ENCODE peak calls at places on chromosomes 5 and 9, in ten cellular contexts. One of them, this sample, is unnamed.

GRCh38 chr5:168946363-168946762 is 354.6 kb downstream of the SLIT3 start:
- DNase-seq in HL-60: no peak
- DNase-seq in OCI-LY7: no peak
- DNase-seq in upper lobe of right lung: no peak
- DNase-seq in neural crest cell: peak
- DNase-seq in nephron progenitor cell: peak
- DNase-seq in body of pancreas: no peak
- DNase-seq in ovary: no peak
- DNase-seq in H1: peak
- DNase-seq in stomach: no peak
- DNase-seq in this sample: no peak

GRCh38 chr9:121372563-121373400 is 2.7 kb upstream of the STOM start:
- DNase-seq in HL-60: no peak
- DNase-seq in OCI-LY7: no peak
- DNase-seq in upper lobe of right lung: no peak
- DNase-seq in neural crest cell: no peak
- DNase-seq in nephron progenitor cell: no peak
- DNase-seq in body of pancreas: peak
- DNase-seq in ovary: no peak
- DNase-seq in H1: no peak
- DNase-seq in stomach: peak
- DNase-seq in this sample: peak

GRCh38 chr9:105168935-105169334 is 75.5 kb upstream of the SLC44A1 start:
- DNase-seq in HL-60: no peak
- DNase-seq in OCI-LY7: no peak
- DNase-seq in upper lobe of right lung: no peak
- DNase-seq in neural crest cell: no peak
- DNase-seq in nephron progenitor cell: no peak
- DNase-seq in body of pancreas: no peak
- DNase-seq in ovary: no peak
- DNase-seq in H1: no peak
- DNase-seq in stomach: no peak
- DNase-seq in this sample: no peak

GRCh38 chr5:139746691-139747582 is 48.7 kb upstream of the PSD2 start:
- DNase-seq in HL-60: no peak
- DNase-seq in OCI-LY7: peak
- DNase-seq in upper lobe of right lung: no peak
- DNase-seq in neural crest cell: no peak
- DNase-seq in nephron progenitor cell: peak
- DNase-seq in body of pancreas: peak
- DNase-seq in ovary: peak
- DNase-seq in H1: no peak
- DNase-seq in stomach: peak
- DNase-seq in this sample: no peak

GRCh38 chr5:80245986-80246781 is 9.7 kb downstream of the SERINC5 start:
- DNase-seq in HL-60: no peak
- DNase-seq in OCI-LY7: no peak
- DNase-seq in upper lobe of right lung: no peak
- DNase-seq in neural crest cell: no peak
- DNase-seq in nephron progenitor cell: no peak
- DNase-seq in body of pancreas: no peak
- DNase-seq in ovary: no peak
- DNase-seq in H1: no peak
- DNase-seq in stomach: no peak
- DNase-seq in this sample: peak

GRCh38 chr5:81544351-81545001 is 150.5 kb upstream of the ACOT12 start:
- DNase-seq in HL-60: no peak
- DNase-seq in OCI-LY7: no peak
- DNase-seq in upper lobe of right lung: no peak
- DNase-seq in neural crest cell: no peak
- DNase-seq in nephron progenitor cell: no peak
- DNase-seq in body of pancreas: peak
- DNase-seq in ovary: no peak
- DNase-seq in H1: no peak
- DNase-seq in stomach: no peak
- DNase-seq in this sample: no peak

GRCh38 chr9:108618906-108619550 is 236.8 kb downstream of the ACTL7B start:
- DNase-seq in HL-60: no peak
- DNase-seq in OCI-LY7: no peak
- DNase-seq in upper lobe of right lung: no peak
- DNase-seq in neural crest cell: no peak
- DNase-seq in nephron progenitor cell: no peak
- DNase-seq in body of pancreas: no peak
- DNase-seq in ovary: no peak
- DNase-seq in H1: no peak
- DNase-seq in stomach: no peak
- DNase-seq in this sample: no peak

GRCh38 chr5:50292735-50293394 is 148.2 kb downstream of the EMB start:
- DNase-seq in HL-60: no peak
- DNase-seq in OCI-LY7: no peak
- DNase-seq in upper lobe of right lung: peak
- DNase-seq in neural crest cell: no peak
- DNase-seq in nephron progenitor cell: no peak
- DNase-seq in body of pancreas: no peak
- DNase-seq in ovary: no peak
- DNase-seq in H1: no peak
- DNase-seq in stomach: no peak
- DNase-seq in this sample: no peak

DNA sequence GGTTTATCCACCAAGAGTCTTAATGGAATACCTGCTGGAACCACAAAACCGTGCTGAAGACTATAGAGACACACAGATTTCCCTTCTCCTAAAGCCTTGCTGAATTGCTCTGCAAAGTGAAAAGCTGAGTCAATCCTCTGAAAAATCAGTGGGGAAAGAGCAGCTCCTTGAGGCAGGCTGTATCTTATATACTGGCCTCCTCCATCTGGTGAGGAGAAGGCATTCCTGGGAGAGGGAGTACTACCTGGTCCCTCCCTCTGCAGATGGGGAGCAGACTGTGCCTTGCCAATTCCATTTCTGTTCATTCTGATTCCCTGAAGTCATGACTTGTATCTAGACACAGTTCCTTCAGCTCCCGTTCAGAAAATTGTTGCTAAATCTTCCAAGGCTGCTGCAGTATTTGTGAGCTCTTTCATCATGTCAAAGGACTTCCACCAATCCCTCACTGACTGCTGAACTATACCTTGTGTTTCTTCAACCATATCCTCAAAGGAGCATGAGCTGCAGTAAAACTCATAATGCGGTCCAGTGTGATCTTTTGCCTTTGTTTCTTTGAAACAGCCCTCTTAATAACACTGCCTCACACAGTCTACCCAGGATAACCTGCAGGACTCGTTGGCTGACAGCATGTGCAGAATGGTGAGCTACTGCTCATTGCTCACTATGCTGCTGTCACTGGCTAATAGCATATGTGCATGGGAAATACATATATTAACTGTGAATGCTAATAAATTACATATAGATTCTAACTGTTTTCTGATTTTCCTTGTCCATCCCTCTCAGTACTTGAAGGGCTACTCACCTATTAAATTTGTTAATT is 84.5 kb downstream of the FOXD1 start:
- DNase-seq in HL-60: no peak
- DNase-seq in OCI-LY7: no peak
- DNase-seq in upper lobe of right lung: no peak
- DNase-seq in neural crest cell: no peak
- DNase-seq in nephron progenitor cell: no peak
- DNase-seq in body of pancreas: no peak
- DNase-seq in ovary: no peak
- DNase-seq in H1: no peak
- DNase-seq in stomach: no peak
- DNase-seq in this sample: no peak
- TF ChIP-seq CTCF in HL-60: no peak
- TF ChIP-seq CTCF in OCI-LY7: no peak
- TF ChIP-seq CTCF in upper lobe of right lung: no peak
- TF ChIP-seq CTCF in neural crest cell: no peak
- TF ChIP-seq CTCF in nephron progenitor cell: no peak
- TF ChIP-seq CTCF in body of pancreas: no peak
- TF ChIP-seq CTCF in ovary: no peak
- TF ChIP-seq CTCF in H1: no peak
- TF ChIP-seq CTCF in stomach: no peak
- TF ChIP-seq CTCF in this sample: no peak

GRCh38 chr9:130946778-130947617 is 8.0 kb upstream of the FIBCD1 start:
- DNase-seq in HL-60: no peak
- DNase-seq in OCI-LY7: no peak
- DNase-seq in upper lobe of right lung: no peak
- DNase-seq in neural crest cell: no peak
- DNase-seq in nephron progenitor cell: no peak
- DNase-seq in body of pancreas: no peak
- DNase-seq in ovary: no peak
- DNase-seq in H1: no peak
- DNase-seq in stomach: no peak
- DNase-seq in this sample: no peak

GRCh38 chr9:130943780-130944179 is 4.7 kb upstream of the FIBCD1 start:
- DNase-seq in HL-60: no peak
- DNase-seq in OCI-LY7: no peak
- DNase-seq in upper lobe of right lung: no peak
- DNase-seq in neural crest cell: no peak
- DNase-seq in nephron progenitor cell: no peak
- DNase-seq in body of pancreas: no peak
- DNase-seq in ovary: no peak
- DNase-seq in H1: no peak
- DNase-seq in stomach: no peak
- DNase-seq in this sample: no peak

GRCh38 chr9:130944510-130945058 is 5.5 kb upstream of the FIBCD1 start:
- DNase-seq in HL-60: no peak
- DNase-seq in OCI-LY7: no peak
- DNase-seq in upper lobe of right lung: no peak
- DNase-seq in neural crest cell: no peak
- DNase-seq in nephron progenitor cell: no peak
- DNase-seq in body of pancreas: no peak
- DNase-seq in ovary: no peak
- DNase-seq in H1: no peak
- DNase-seq in stomach: no peak
- DNase-seq in this sample: no peak

GRCh38 chr9:130943226-130943625 is 4.2 kb upstream of the FIBCD1 start:
- DNase-seq in HL-60: no peak
- DNase-seq in OCI-LY7: no peak
- DNase-seq in upper lobe of right lung: no peak
- DNase-seq in neural crest cell: no peak
- DNase-seq in nephron progenitor cell: no peak
- DNase-seq in body of pancreas: no peak
- DNase-seq in ovary: no peak
- DNase-seq in H1: no peak
- DNase-seq in stomach: no peak
- DNase-seq in this sample: no peak

GRCh38 chr9:130945173-130945572 is 6.1 kb upstream of the FIBCD1 start:
- DNase-seq in HL-60: no peak
- DNase-seq in OCI-LY7: no peak
- DNase-seq in upper lobe of right lung: no peak
- DNase-seq in neural crest cell: no peak
- DNase-seq in nephron progenitor cell: no peak
- DNase-seq in body of pancreas: no peak
- DNase-seq in ovary: no peak
- DNase-seq in H1: no peak
- DNase-seq in stomach: no peak
- DNase-seq in this sample: no peak
- TF ChIP-seq CTCF in HL-60: no peak
- TF ChIP-seq CTCF in OCI-LY7: no peak
- TF ChIP-seq CTCF in upper lobe of right lung: no peak
- TF ChIP-seq CTCF in neural crest cell: no peak
- TF ChIP-seq CTCF in nephron progenitor cell: no peak
- TF ChIP-seq CTCF in body of pancreas: no peak
- TF ChIP-seq CTCF in ovary: no peak
- TF ChIP-seq CTCF in H1: no peak
- TF ChIP-seq CTCF in stomach: no peak
- TF ChIP-seq CTCF in this sample: no peak

DNA sequence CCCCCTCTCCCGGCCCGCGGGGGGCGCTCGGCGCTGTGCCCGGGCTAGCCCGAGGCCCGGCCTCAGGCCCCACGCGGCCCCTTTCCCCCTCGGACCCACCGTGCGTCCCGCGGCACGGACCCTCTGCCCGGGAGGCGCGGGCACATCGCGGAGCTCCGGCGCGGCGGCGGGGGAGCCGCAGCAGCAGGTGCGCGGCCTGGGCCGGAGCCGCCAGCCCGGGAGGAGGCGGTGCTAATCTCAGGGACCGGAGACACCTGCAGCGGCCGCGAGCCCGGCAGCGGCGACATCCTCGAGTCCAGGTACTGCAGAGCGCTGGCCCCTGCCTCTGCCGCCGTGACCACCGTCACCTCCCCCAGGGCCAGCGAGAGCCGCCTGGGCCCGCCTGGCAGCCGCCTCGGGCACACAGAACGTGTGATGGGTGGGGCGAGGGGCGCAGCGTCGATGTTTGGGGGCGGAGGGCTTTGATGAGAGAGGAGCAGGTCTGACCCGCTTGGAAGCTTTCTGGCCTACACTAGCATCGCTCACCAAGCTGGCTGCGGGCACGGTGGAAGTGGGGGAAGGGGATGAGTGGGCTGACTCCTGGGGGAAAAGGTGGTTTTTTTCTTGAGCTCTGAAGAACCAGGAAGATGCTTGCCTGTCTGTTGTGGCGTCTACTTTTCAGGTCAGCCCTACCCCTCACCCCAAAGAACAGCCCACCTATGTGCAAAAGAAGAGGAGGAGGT is 524 bp downstream of the CYFIP2 start:
- DNase-seq in HL-60: no peak
- DNase-seq in OCI-LY7: peak
- DNase-seq in upper lobe of right lung: peak
- DNase-seq in neural crest cell: no peak
- DNase-seq in nephron progenitor cell: peak
- DNase-seq in body of pancreas: peak
- DNase-seq in ovary: peak
- DNase-seq in H1: no peak
- DNase-seq in stomach: peak
- DNase-seq in this sample: no peak
- TF ChIP-seq CTCF in HL-60: no peak
- TF ChIP-seq CTCF in OCI-LY7: no peak
- TF ChIP-seq CTCF in upper lobe of right lung: no peak
- TF ChIP-seq CTCF in neural crest cell: peak
- TF ChIP-seq CTCF in nephron progenitor cell: no peak
- TF ChIP-seq CTCF in body of pancreas: no peak
- TF ChIP-seq CTCF in ovary: no peak
- TF ChIP-seq CTCF in H1: no peak
- TF ChIP-seq CTCF in stomach: no peak
- TF ChIP-seq CTCF in this sample: peak

DNA sequence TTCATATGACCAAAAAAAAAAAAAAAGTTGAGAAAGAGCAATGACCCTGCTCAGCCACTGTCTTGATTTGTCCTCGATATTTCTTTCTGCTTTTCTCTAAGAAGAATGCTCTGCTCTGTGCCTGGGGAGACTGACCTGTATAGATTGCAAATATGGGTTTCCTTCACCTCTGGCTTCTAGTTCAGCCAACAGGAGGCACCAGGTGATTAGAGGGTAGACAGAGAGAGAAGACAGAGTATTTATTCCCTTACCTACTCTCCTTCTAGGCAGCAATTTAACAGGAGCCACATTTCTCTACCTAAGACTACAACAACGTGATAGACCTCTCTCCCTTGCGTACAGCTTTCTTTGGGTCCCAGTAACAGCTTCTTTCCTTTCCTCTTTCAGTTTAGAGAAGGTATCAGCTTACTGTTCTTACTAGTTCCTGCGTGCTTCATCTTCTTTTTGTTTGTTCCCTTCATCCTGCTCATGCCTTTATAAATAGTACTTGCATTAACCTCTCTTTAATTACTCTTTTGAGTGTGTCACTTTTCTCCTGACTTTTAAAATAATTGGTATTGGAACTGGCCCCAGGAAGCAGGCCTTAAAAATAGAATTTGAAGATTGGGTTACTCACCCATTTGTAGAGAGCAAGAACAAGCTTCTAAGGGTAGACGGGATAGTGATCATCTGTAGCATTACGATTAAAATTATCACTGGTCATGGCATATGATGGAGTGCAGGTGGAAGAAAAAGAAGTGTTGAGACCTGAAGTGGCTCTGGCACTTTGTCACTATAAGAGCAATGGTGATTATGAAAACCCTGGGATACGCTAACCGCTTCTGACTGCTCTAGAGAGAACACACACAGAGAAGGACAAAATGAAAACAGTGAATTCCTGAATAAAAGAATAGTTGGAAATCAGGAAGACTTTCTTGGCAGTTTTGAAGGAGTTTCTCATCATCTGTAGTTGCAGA is 161.2 kb upstream of the FSTL4 start:
- DNase-seq in HL-60: no peak
- DNase-seq in OCI-LY7: no peak
- DNase-seq in upper lobe of right lung: no peak
- DNase-seq in neural crest cell: no peak
- DNase-seq in nephron progenitor cell: no peak
- DNase-seq in body of pancreas: no peak
- DNase-seq in ovary: no peak
- DNase-seq in H1: no peak
- DNase-seq in stomach: no peak
- DNase-seq in this sample: no peak
- TF ChIP-seq CTCF in HL-60: no peak
- TF ChIP-seq CTCF in OCI-LY7: peak
- TF ChIP-seq CTCF in upper lobe of right lung: no peak
- TF ChIP-seq CTCF in neural crest cell: no peak
- TF ChIP-seq CTCF in nephron progenitor cell: no peak
- TF ChIP-seq CTCF in body of pancreas: no peak
- TF ChIP-seq CTCF in ovary: no peak
- TF ChIP-seq CTCF in H1: peak
- TF ChIP-seq CTCF in stomach: no peak
- TF ChIP-seq CTCF in this sample: no peak

This sample was measured in HFFc6.